ENCODE peak calls at places on chromosomes 11 and 22, in eight cellular contexts. E is fibroblast of lung; Q is pulmonary artery endothelial cell; X is stimulated activated CD4-positive, alpha-beta T cell treated with anti-CD3 and anti-CD28 coated beads, TNF-alpha, amount 100 ng/mL, for 4 hours; J is transverse colon; F is astrocyte of the spinal cord; Z is AG10803; V is endothelial cell. H is an unnamed sample.

GRCh38 chr22:27213291-27213690 is 555.9 kb downstream of the MIAT start:
- DNase-seq in E (peak), Q (no peak), X (no peak), J (no peak), F (peak), Z (peak), V (no peak), H (no peak)

GRCh38 chr11:70525006-70525405 is 126.7 kb downstream of the CTTN start:
- DNase-seq in E (no peak), Q (no peak), X (no peak), J (no peak), F (no peak), Z (no peak), V (no peak), H (no peak)

GRCh38 chr11:68924073-68924925 is 20.6 kb downstream of the IGHMBP2 start:
- DNase-seq in E (peak), Q (no peak), X (no peak), J (no peak), F (no peak), Z (peak), V (no peak), H (no peak)

GRCh38 chr11:118194835-118195627 is 18.6 kb upstream of the SCN2B start:
- DNase-seq in E (peak), Q (peak), X (no peak), J (peak), F (peak), Z (peak), V (no peak), H (no peak)

GRCh38 chr11:73140213-73141030 is 1.7 kb downstream of the FCHSD2 start:
- DNase-seq in E (peak), Q (no peak), X (no peak), J (no peak), F (peak), Z (peak), V (peak), H (no peak)

GRCh38 chr22:47023871-47024270 is 261.4 kb downstream of the TBC1D22A start:
- DNase-seq in E (no peak), Q (no peak), X (no peak), J (no peak), F (no peak), Z (no peak), V (no peak), H (no peak)

GRCh38 chr11:88164320-88164719 is 10.9 kb downstream of the RAB38 start:
- DNase-seq in E (no peak), Q (no peak), X (no peak), J (no peak), F (no peak), Z (no peak), V (no peak), H (no peak)

GRCh38 chr22:49776891-49777290 is 50.8 kb downstream of the BRD1 start:
- DNase-seq in E (peak), Q (no peak), X (no peak), J (no peak), F (no peak), Z (no peak), V (no peak), H (no peak)

GRCh38 chr22:27454807-27455450 is 346.6 kb downstream of the MN1 start:
- DNase-seq in E (peak), Q (no peak), X (no peak), J (no peak), F (no peak), Z (peak), V (no peak), H (no peak)

GRCh38 chr11:13229675-13230359 is 47.8 kb upstream of the BMAL1 start:
- DNase-seq in E (no peak), Q (no peak), X (no peak), J (no peak), F (no peak), Z (peak), V (no peak), H (no peak)

GRCh38 chr11:69703711-69704507 is at the start of gene FGF19:
- DNase-seq in E (no peak), Q (no peak), X (no peak), J (no peak), F (no peak), Z (no peak), V (peak), H (no peak)

GRCh38 chr22:37529652-37530345 is 10.6 kb upstream of the CARD10 start:
- DNase-seq in E (no peak), Q (no peak), X (no peak), J (peak), F (no peak), Z (no peak), V (no peak), H (no peak)

GRCh38 chr11:113373306-113373705 is 14.3 kb upstream of the ANKK1 start:
- DNase-seq in E (peak), Q (no peak), X (no peak), J (no peak), F (peak), Z (peak), V (no peak), H (no peak)

GRCh38 chr22:41713004-41713403 is 13.7 kb downstream of the MEI1 start:
- DNase-seq in E (no peak), Q (no peak), X (no peak), J (no peak), F (no peak), Z (no peak), V (no peak), H (no peak)

GRCh38 chr22:48758021-48758561 is 1069.6 kb downstream of the BRD1 start:
- DNase-seq in E (no peak), Q (no peak), X (no peak), J (no peak), F (no peak), Z (no peak), V (peak), H (no peak)

GRCh38 chr11:8796926-8797325 is 114.1 kb upstream of the AKIP1 start:
- DNase-seq in E (no peak), Q (no peak), X (no peak), J (no peak), F (no peak), Z (no peak), V (no peak), H (no peak)

GRCh38 chr11:30317030-30317429 is 5.9 kb upstream of the ARL14EP start:
- DNase-seq in E (no peak), Q (no peak), X (no peak), J (no peak), F (no peak), Z (no peak), V (no peak), H (no peak)

GRCh38 chr22:43004362-43005035 is 10.4 kb downstream of the PACSIN2 start:
- DNase-seq in E (peak), Q (no peak), X (no peak), J (peak), F (peak), Z (peak), V (no peak), H (no peak)

GRCh38 chr11:109986488-109986887 is 106.7 kb upstream of the ZC3H12C start:
- DNase-seq in E (no peak), Q (no peak), X (no peak), J (no peak), F (no peak), Z (no peak), V (no peak), H (no peak)

GRCh38 chr11:78290293-78291176 is 101.8 kb downstream of the USP35 start:
- DNase-seq in E (no peak), Q (no peak), X (no peak), J (no peak), F (peak), Z (peak), V (no peak), H (no peak)

GRCh38 chr22:49865156-49865555 is 11.5 kb downstream of the ZBED4 start:
- DNase-seq in E (no peak), Q (no peak), X (no peak), J (peak), F (no peak), Z (no peak), V (no peak), H (no peak)

GRCh38 chr11:46345881-46346484 is 1.3 kb upstream of the DGKZ start:
- DNase-seq in E (no peak), Q (no peak), X (no peak), J (no peak), F (no peak), Z (no peak), V (no peak), H (no peak)

GRCh38 chr22:27323646-27324045 is 477.9 kb downstream of the MN1 start:
- DNase-seq in E (no peak), Q (no peak), X (no peak), J (no peak), F (no peak), Z (no peak), V (no peak), H (no peak)

GRCh38 chr22:26589367-26589844 is 526 bp downstream of the TPST2 start:
- DNase-seq in E (peak), Q (no peak), X (peak), J (peak), F (peak), Z (peak), V (peak), H (no peak)

H was measured in nucleus accumbens.